ENCODE peak calls at places on chromosomes 12 and 14, in seven cellular contexts. X is body of pancreas, O is left lung, E is fibroblast of lung, C is lower lobe of right lung, Q is sigmoid colon, Y is lung. L is an unnamed sample. For H3K36me3, the result is how much of the 10 kb centered on the place peaks cover.

GRCh38 chr12:109069307-109070231 is 17.2 kb downstream of the USP30 start:
- DNase-seq in X (no peak), O (no peak), E (no peak), C (no peak), Q (no peak), Y (no peak), L (peak)

GRCh38 chr14:70624972-70625371 is 16.7 kb upstream of the TTC9 start:
- DNase-seq in X (no peak), O (no peak), E (peak), C (no peak), Q (no peak), Y (no peak), L (no peak)

GRCh38 chr12:75756771-75757170 is 245.4 kb upstream of the KRR1 start:
- DNase-seq in X (no peak), O (no peak), E (no peak), C (no peak), Q (no peak), Y (no peak), L (no peak)

GRCh38 chr12:106898001-106898966 is 57.4 kb upstream of the TMEM263 start:
- DNase-seq in X (no peak), O (no peak), E (no peak), C (no peak), Q (no peak), Y (no peak), L (peak)

GRCh38 chr12:130146532-130146931 is 15.7 kb upstream of the FZD10 start:
- DNase-seq in X (no peak), O (no peak), E (no peak), C (peak), Q (no peak), Y (no peak), L (no peak)

GRCh38 chr12:34286934-34287333 is 264.6 kb downstream of the ALG10 start:
- DNase-seq in X (no peak), O (peak), E (no peak), C (no peak), Q (no peak), Y (no peak), L (no peak)

GRCh38 chr12:118060301-118061010 is 523 bp downstream of the WSB2 start:
- DNase-seq in X (peak), O (peak), E (no peak), C (peak), Q (peak), Y (peak), L (peak)

GRCh38 chr12:125593269-125593668 is 528.0 kb downstream of the AACS start:
- DNase-seq in X (no peak), O (no peak), E (no peak), C (no peak), Q (no peak), Y (no peak), L (no peak)

GRCh38 chr12:1922075-1922709 is 3.7 kb upstream of the CACNA2D4 start:
- DNase-seq in X (peak), O (no peak), E (no peak), C (peak), Q (peak), Y (peak), L (peak)

GRCh38 chr12:113310489-113310888 is 24.4 kb downstream of the SLC8B1 start:
- DNase-seq in X (no peak), O (no peak), E (no peak), C (no peak), Q (no peak), Y (no peak), L (no peak)

GRCh38 chr12:62966990-62967506 is 32.1 kb upstream of the PPM1H start:
- DNase-seq in X (no peak), O (no peak), E (no peak), C (no peak), Q (no peak), Y (no peak), L (no peak)

GRCh38 chr12:76275511-76276093 is 72.6 kb downstream of the BBS10 start:
- DNase-seq in X (no peak), O (no peak), E (no peak), C (no peak), Q (no peak), Y (no peak), L (no peak)

GRCh38 chr12:16165506-16165905 is 112.0 kb downstream of the SLC15A5 start:
- DNase-seq in X (peak), O (no peak), E (peak), C (no peak), Q (peak), Y (no peak), L (peak)

GRCh38 chr14:76844223-76844622 is 18.0 kb downstream of the LRRC74A start:
- DNase-seq in X (peak), O (no peak), E (peak), C (peak), Q (peak), Y (peak), L (no peak)

GRCh38 chr12:48883305-48884171 is 17.9 kb upstream of the RND1 start:
- DNase-seq in X (peak), O (no peak), E (peak), C (no peak), Q (no peak), Y (no peak), L (peak)

GRCh38 chr12:108495823-108496579 is 19.1 kb upstream of the FICD start:
- DNase-seq in X (no peak), O (no peak), E (no peak), C (no peak), Q (no peak), Y (no peak), L (no peak)

GRCh38 chr12:79959484-79959883 is 24.6 kb upstream of the PPP1R12A start:
- DNase-seq in X (no peak), O (no peak), E (peak), C (no peak), Q (no peak), Y (no peak), L (no peak)

GRCh38 chr12:105445261-105446015 is 114.9 kb downstream of the C12orf75 start:
- DNase-seq in X (no peak), O (no peak), E (peak), C (no peak), Q (no peak), Y (no peak), L (no peak)

GRCh38 chr12:132199101-132199500 is 54.8 kb downstream of the NOC4L start:
- DNase-seq in X (no peak), O (peak), E (no peak), C (no peak), Q (no peak), Y (no peak), L (no peak)

GRCh38 chr12:132201391-132202120 is 57.3 kb downstream of the NOC4L start:
- DNase-seq in X (no peak), O (peak), E (no peak), C (peak), Q (no peak), Y (no peak), L (no peak)

GRCh38 chr12:132200800-132201199 is 56.5 kb downstream of the NOC4L start:
- DNase-seq in X (no peak), O (peak), E (no peak), C (no peak), Q (no peak), Y (no peak), L (no peak)

GRCh38 chr12:132197581-132198281 is 53.5 kb downstream of the NOC4L start:
- DNase-seq in X (no peak), O (peak), E (no peak), C (no peak), Q (no peak), Y (no peak), L (no peak)

GRCh38 chr12:132199526-132200319 is 55.5 kb downstream of the NOC4L start:
- DNase-seq in X (no peak), O (peak), E (no peak), C (no peak), Q (no peak), Y (no peak), L (no peak)
- H3K36me3 ChIP-seq in X (under half), O (under half), E (under half), C (under half), Q (under half), Y (under half), L (under half)

DNA sequence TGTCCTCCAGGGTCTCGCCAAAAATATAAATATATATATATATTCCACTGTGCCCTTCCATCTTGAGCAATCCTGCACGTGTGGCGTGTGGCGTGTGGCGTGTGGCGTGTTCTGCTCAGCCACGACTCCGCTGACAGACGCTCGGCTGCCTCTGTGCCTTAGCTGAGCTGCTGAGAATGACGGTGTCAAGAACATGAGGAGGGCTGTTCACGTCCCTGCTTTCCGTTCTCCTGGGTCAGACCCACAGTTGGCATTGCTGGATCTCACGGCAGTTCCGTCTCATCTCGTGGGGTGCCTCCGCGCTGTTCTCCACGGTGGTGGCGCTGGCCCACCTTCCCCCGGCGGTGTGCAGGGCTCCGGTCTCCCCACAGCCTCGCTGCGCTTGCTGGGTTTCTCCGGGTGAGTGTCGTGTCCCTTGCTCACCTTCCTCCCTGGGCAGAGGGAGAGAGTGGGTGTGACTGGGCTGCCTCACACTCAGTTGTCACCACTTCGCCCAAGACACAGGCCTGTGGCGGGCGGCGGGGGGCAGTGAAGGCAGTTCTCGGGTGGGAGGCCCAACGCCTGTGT is 9.4 kb downstream of the GPR132 start:
- DNase-seq in X (no peak), O (peak), E (no peak), C (no peak), Q (no peak), Y (no peak), L (no peak)
- H3K36me3 ChIP-seq in X (under half), O (under half), E (under half), C (under half), Q (under half), Y (under half), L (under half)

GRCh38 chr14:52868911-52869611 is 77.7 kb upstream of the GNPNAT1 start:
- DNase-seq in X (no peak), O (no peak), E (no peak), C (no peak), Q (no peak), Y (no peak), L (no peak)
- H3K36me3 ChIP-seq in X (under half), O (under half), E (under half), C (half or more), Q (half or more), Y (under half), L (under half)

GRCh38 chr12:131764738-131765137 is 53.8 kb downstream of the SFSWAP start:
- DNase-seq in X (no peak), O (no peak), E (peak), C (no peak), Q (no peak), Y (no peak), L (no peak)
- H3K36me3 ChIP-seq in X (under half), O (under half), E (under half), C (half or more), Q (half or more), Y (under half), L (under half)

GRCh38 chr12:112020947-112021457 is 7.8 kb downstream of the ERP29 start:
- DNase-seq in X (no peak), O (no peak), E (no peak), C (no peak), Q (no peak), Y (no peak), L (no peak)
- H3K36me3 ChIP-seq in X (under half), O (under half), E (under half), C (half or more), Q (half or more), Y (under half), L (under half)

GRCh38 chr12:286531-287300 is 24.1 kb upstream of the SLC6A13 start:
- DNase-seq in X (no peak), O (no peak), E (no peak), C (no peak), Q (no peak), Y (no peak), L (no peak)
- H3K36me3 ChIP-seq in X (under half), O (under half), E (under half), C (half or more), Q (half or more), Y (under half), L (under half)

GRCh38 chr12:862303-862911 is 87.1 kb downstream of the RAD52 start:
- DNase-seq in X (no peak), O (no peak), E (no peak), C (no peak), Q (no peak), Y (no peak), L (no peak)
- H3K36me3 ChIP-seq in X (under half), O (under half), E (under half), C (half or more), Q (half or more), Y (under half), L (under half)

DNA sequence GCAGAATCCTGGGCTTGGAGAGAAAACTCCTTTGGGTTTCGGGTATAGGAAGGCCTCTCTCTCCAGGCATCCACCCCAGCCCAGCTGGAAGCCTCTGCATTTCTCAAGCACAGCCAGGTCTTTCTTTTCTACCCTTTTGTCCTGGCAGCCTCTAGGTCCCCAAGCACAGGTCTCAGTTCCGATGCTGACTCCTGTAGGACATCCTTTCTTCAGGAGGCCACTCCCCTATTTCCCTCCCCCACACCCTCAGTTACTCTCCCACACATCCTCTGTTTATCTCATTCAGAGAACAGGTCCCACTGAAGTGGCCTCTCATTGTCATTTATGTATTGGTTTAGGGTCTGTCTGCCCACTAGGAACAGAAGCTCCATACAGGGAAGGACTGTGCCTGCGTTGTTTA is 352.6 kb downstream of the VRK1 start:
- DNase-seq in X (no peak), O (no peak), E (no peak), C (no peak), Q (no peak), Y (no peak), L (no peak)
- H3K36me3 ChIP-seq in X (under half), O (under half), E (under half), C (under half), Q (under half), Y (under half), L (under half)

L was measured in colonic mucosa.